ENCODE peak calls at places on chromosomes 5 and 9, in six cellular contexts. C, L, W, X, A and S are unnamed samples.

GRCh38 chr5:67636091-67636490 is 439.5 kb upstream of the CD180 start:
- DNase-seq in C (no peak), L (no peak), W (peak; percentile 64), X (no peak), A (peak; percentile 88), S (no peak)

GRCh38 chr5:94366811-94367210 is 251.6 kb downstream of the KIAA0825 start:
- DNase-seq in C (no peak), L (no peak), W (no peak), X (no peak), A (peak; percentile 61), S (no peak)

GRCh38 chr9:78280982-78281668 is 15.8 kb upstream of the PSAT1 start:
- DNase-seq in C (no peak), L (no peak), W (peak; percentile 70), X (no peak), A (peak; percentile 41), S (no peak)

GRCh38 chr5:117494208-117494607 is 919.6 kb upstream of the SEMA6A start:
- DNase-seq in C (no peak), L (no peak), W (no peak), X (no peak), A (no peak), S (no peak)

GRCh38 chr9:87622936-87623335 is 103.0 kb upstream of the CTSL start:
- DNase-seq in C (no peak), L (no peak), W (no peak), X (no peak), A (no peak), S (no peak)

GRCh38 chr5:133821889-133822288 is 146.5 kb downstream of the C5orf15 start:
- DNase-seq in C (no peak), L (no peak), W (no peak), X (no peak), A (no peak), S (no peak)

GRCh38 chr5:173963867-173964429 is 25.0 kb upstream of the C5orf47 start:
- DNase-seq in C (no peak), L (no peak), W (no peak), X (peak; percentile 69), A (peak; percentile 64), S (no peak)

GRCh38 chr5:123512631-123513461 is 869 bp downstream of the CSNK1G3 start:
- DNase-seq in C (peak; percentile 51), L (no peak), W (peak; percentile 42), X (peak; percentile 56), A (no peak), S (peak; percentile 53)

GRCh38 chr5:149046196-149046829 is 16.5 kb downstream of the SH3TC2 start:
- DNase-seq in C (no peak), L (no peak), W (no peak), X (no peak), A (no peak), S (no peak)

GRCh38 chr9:4771788-4772187 is 21.0 kb upstream of the RCL1 start:
- DNase-seq in C (no peak), L (no peak), W (no peak), X (no peak), A (no peak), S (no peak)

GRCh38 chr5:51381801-51382507 is 1.3 kb upstream of the ISL1 start:
- DNase-seq in C (no peak), L (no peak), W (no peak), X (no peak), A (no peak), S (no peak)

GRCh38 chr5:37869221-37869620 is 29.4 kb upstream of the GDNF start:
- DNase-seq in C (no peak), L (no peak), W (no peak), X (no peak), A (no peak), S (no peak)

GRCh38 chr5:122150128-122150685 is 20.9 kb downstream of the ZNF474 start:
- DNase-seq in C (no peak), L (no peak), W (no peak), X (no peak), A (no peak), S (no peak)

GRCh38 chr9:83032065-83032625 is 30.8 kb downstream of the RASEF start:
- DNase-seq in C (no peak), L (no peak), W (no peak), X (no peak), A (no peak), S (no peak)

GRCh38 chr5:81717815-81718214 is 33.1 kb downstream of the SSBP2 start:
- DNase-seq in C (no peak), L (no peak), W (no peak), X (no peak), A (no peak), S (no peak)

GRCh38 chr5:82985763-82986162 is 91.4 kb downstream of the TMEM167A start:
- DNase-seq in C (no peak), L (no peak), W (no peak), X (no peak), A (no peak), S (no peak)

GRCh38 chr5:60386398-60386797 is 313.6 kb downstream of the DEPDC1B start:
- DNase-seq in C (no peak), L (no peak), W (no peak), X (no peak), A (no peak), S (no peak)

GRCh38 chr5:180172447-180173197 is 36.4 kb downstream of the RASGEF1C start:
- DNase-seq in C (no peak), L (no peak), W (no peak), X (no peak), A (no peak), S (no peak)

GRCh38 chr9:137235424-137236237 is 4.9 kb downstream of the SLC34A3 start:
- DNase-seq in C (no peak), L (no peak), W (no peak), X (no peak), A (no peak), S (no peak)

GRCh38 chr9:137234758-137235423 is 4.2 kb downstream of the SLC34A3 start:
- DNase-seq in C (no peak), L (no peak), W (no peak), X (no peak), A (no peak), S (no peak)

GRCh38 chr9:137233143-137233980 is 2.7 kb downstream of the SLC34A3 start:
- DNase-seq in C (no peak), L (no peak), W (no peak), X (no peak), A (no peak), S (no peak)

GRCh38 chr9:137232510-137232909 is 1.8 kb downstream of the SLC34A3 start:
- DNase-seq in C (peak; percentile 55), L (no peak), W (no peak), X (no peak), A (no peak), S (no peak)

DNA sequence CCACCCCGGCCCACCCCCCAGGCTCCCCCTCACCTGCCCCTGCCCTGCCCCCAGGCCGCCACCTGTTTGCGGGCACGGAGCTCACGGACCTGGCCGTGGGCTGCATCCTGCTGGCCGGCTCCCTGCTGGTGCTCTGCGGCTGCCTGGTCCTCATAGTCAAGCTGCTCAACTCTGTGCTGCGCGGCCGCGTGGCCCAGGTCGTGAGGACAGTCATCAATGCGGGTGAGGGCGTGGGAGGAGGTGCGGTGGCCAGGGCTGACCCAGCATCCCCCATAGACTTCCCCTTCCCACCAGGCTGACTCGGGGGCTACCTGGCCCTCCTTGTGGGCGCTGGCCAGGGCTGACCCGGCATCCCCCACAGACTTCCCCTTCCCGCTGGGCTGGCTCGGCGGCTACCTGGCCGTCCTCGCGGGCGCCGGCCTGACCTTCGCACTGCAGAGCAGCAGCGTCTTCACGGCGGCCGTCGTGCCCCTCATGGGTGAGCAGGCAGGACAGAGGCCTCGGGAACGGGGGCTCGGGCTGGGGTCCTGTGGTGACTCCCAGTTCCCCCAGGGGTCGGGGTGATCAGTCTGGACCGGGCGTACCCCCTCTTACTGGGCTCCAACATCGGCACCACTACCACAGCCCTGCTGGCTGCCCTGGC is 3.5 kb downstream of the SLC34A3 start:
- DNase-seq in C (no peak), L (no peak), W (no peak), X (no peak), A (no peak), S (no peak)
- H3K4me3 ChIP-seq in C (no peak overlapping the region), L (no peak overlapping the region), W (no peak overlapping the region), X (no peak overlapping the region), A (no peak overlapping the region), S (no peak overlapping the region)

GRCh38 chr9:16869140-16869903 is 1.1 kb downstream of the BNC2 start:
- DNase-seq in C (no peak), L (no peak), W (no peak), X (peak; percentile 63), A (no peak), S (no peak)

GRCh38 chr9:16869961-16870605 is 387 bp downstream of the BNC2 start:
- DNase-seq in C (no peak), L (no peak), W (peak; percentile 29), X (peak; percentile 52), A (no peak), S (no peak)

GRCh38 chr9:16871358-16872151 is 1.1 kb upstream of the BNC2 start:
- DNase-seq in C (no peak), L (peak; percentile 26), W (peak; percentile 63), X (peak; percentile 67), A (peak; percentile 14), S (peak; percentile 3)

GRCh38 chr9:16868706-16869105 is 1.8 kb downstream of the BNC2 start:
- DNase-seq in C (no peak), L (no peak), W (no peak), X (no peak), A (no peak), S (no peak)

DNA sequence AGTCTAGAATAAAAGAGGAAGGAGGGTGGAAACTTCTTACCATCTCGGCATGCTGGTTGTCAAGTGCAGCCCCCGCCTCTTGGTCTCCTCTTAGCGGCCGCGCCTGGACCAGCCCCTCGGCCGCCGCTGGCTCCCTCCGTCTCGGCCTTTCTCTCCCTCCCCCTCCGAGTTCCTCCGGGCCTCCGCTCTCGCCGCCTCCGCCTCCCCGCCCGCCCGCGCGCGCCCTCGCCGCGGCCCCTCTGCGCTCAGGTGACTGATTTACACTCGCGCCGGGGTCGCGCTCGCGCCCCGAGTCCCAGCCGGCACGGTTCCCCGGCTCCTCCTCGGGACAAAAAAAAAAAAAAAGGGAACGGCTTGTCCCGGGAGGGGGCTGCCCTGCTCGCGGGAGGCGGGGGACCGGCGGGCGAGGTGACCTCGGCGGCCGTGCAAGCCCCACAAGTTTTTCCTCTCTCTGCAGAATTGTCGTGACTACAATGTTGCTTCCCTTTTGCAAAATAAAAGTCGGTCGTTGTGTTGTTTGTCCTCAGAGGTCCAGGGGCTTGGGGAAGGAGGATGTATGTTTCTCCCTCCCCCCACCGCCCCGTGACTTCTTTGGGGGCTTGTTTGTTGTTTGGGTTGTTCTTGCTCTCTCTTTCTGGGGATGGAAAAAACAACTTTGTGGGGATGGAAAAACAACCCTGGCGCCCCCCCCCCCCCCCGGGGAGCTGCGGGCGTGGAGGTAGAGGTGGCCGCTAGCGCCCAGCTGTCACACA is at the start of gene BNC2:
- DNase-seq in C (no peak), L (no peak), W (peak; percentile 52), X (peak; percentile 84), A (peak; percentile 14), S (no peak)
- H3K4me3 ChIP-seq in C (peak within 1 kb of the TSS; percentile 51), L (peak within 1 kb of the TSS; percentile 98), W (peak within 1 kb of the TSS; percentile 87), X (peak within 1 kb of the TSS; percentile 88), A (peak within 1 kb of the TSS; percentile 54), S (peak within 1 kb of the TSS; percentile 8)

GRCh38 chr9:74499111-74499601 is 2.0 kb downstream of the RORB start:
- DNase-seq in C (no peak), L (no peak), W (no peak), X (peak; percentile 21), A (no peak), S (no peak)
- H3K4me3 ChIP-seq in C (no peak overlapping the region), L (peak overlapping the region; percentile 84), W (peak overlapping the region; percentile 75), X (peak overlapping the region; percentile 71), A (peak overlapping the region; percentile 44), S (no peak overlapping the region)

DNA sequence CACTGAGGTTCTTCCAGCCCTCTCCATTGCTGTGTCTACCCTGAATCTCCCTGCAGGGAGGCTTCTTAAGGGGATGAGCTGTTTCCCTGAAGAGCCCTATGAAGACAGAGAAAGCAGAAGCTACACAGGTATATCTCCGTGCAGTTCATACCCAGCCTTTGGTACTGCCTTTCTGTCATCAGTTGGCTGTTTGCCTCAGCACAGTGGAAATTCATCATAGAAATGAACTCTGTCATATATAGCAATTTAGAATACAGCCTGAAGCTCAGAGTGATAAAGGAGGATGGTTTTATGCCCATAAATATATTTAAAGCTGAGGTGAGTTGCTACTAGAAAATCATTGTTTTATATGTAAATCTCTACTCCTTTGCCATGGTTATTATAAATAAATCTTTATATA is 42.6 kb upstream of the KCNN2 start:
- DNase-seq in C (no peak), L (no peak), W (no peak), X (no peak), A (no peak), S (no peak)
- H3K4me3 ChIP-seq in C (no peak overlapping the region), L (no peak overlapping the region), W (no peak overlapping the region), X (no peak overlapping the region), A (no peak overlapping the region), S (no peak overlapping the region)